ENCODE peak calls at places on chromosomes 1 and 21, in five cellular contexts. J, R, N, S and K are unnamed samples.

GRCh38 chr1:204445860-204446412 is 34.3 kb upstream of the PPP1R15B start:
- DNase-seq in J (peak), N (no peak), R (peak), S (peak), K (peak)

GRCh38 chr1:85438353-85438752 is 26.6 kb downstream of the DDAH1 start:
- DNase-seq in N (no peak), S (no peak), R (no peak), J (no peak), K (no peak)

GRCh38 chr1:111704776-111705175 is 34.4 kb downstream of the INKA2 start:
- DNase-seq in J (no peak), N (no peak), R (no peak), S (no peak), K (no peak)

GRCh38 chr1:234970731-234971476 is 157.7 kb downstream of the TOMM20 start:
- DNase-seq in N (no peak), S (peak), J (peak), R (peak), K (no peak)

GRCh38 chr1:21012937-21013336 is 163.8 kb downstream of the EIF4G3 start:
- DNase-seq in J (no peak), R (no peak), S (no peak), N (no peak), K (no peak)

GRCh38 chr1:25900209-25900608 is 6.0 kb downstream of the STMN1 start:
- DNase-seq in R (no peak), S (no peak), J (no peak), N (peak), K (no peak)

GRCh38 chr1:36918604-36919003 is 115.7 kb downstream of the GRIK3 start:
- DNase-seq in N (no peak), R (no peak), S (no peak), J (no peak), K (no peak)

GRCh38 chr1:44602675-44603610 is 71.3 kb downstream of the TMEM53 start:
- DNase-seq in S (no peak), R (peak), N (no peak), J (no peak), K (no peak)

GRCh38 chr1:15304708-15305326 is 57.8 kb downstream of the FHAD1 start:
- DNase-seq in S (no peak), J (peak), N (peak), R (peak), K (no peak)

GRCh38 chr1:185926562-185926961 is 192.4 kb downstream of the HMCN1 start:
- DNase-seq in S (peak), N (no peak), R (no peak), J (no peak), K (no peak)

GRCh38 chr1:192005976-192006375 is 152.3 kb upstream of the RGS18 start:
- DNase-seq in N (no peak), J (no peak), R (no peak), S (no peak), K (no peak)

GRCh38 chr1:209546390-209547080 is 37.0 kb upstream of the CAMK1G start:
- DNase-seq in R (no peak), J (no peak), S (no peak), N (no peak), K (no peak)

GRCh38 chr1:185483647-185484450 is 166.8 kb upstream of the IVNS1ABP start:
- DNase-seq in S (peak), J (no peak), R (no peak), N (no peak), K (no peak)

GRCh38 chr1:165313906-165314305 is 42.6 kb downstream of the LMX1A start:
- DNase-seq in S (no peak), J (no peak), N (no peak), R (no peak), K (no peak)

GRCh38 chr21:29524055-29524454 is 225.3 kb downstream of the BACH1 start:
- DNase-seq in R (no peak), J (no peak), S (no peak), N (no peak), K (no peak)

DNA sequence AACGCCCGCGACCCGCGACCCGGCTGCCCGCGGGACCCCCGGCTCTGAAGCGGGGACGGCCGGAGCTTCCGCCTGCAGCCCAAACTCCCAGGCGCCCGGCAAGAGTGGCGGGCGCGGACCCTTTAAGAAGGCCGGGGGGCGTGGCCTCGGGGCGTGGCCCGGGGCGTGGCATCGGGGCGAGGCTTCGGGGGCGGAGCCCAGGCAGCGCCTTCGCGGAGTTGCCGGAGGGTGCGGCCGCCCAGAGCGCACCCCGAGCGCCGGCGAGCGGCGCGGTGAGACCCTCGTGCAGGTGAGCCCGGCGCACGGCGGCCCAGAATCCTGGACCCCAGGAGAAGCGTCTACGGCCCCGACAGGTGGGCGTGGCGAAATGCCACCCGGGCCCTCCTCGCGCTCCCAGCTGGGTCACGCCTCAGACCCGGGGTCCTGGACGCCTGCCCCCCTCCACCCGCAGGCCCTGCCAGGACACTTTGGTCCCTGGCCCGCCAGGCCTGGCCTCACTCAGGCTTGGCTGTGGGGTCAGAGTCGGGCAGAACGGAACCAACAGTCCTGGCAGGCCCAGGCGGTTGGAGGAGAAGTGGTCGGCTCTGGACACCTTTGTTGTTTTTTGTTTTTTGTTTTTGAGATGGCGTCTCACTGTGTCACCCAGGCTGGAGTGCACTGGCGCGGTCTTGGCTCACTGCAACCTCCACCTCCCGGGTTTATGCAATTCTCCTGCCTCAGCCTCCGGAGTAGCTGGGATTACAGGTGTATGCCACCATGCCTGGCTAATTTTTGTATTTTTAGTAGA is 14.4 kb downstream of the RNF223 start:
- DNase-seq in R (peak), S (peak), J (peak), N (peak), K (peak)
- H3K27ac ChIP-seq in R (no peak), S (no peak), J (no peak), N (no peak), K (no peak)

GRCh38 chr1:16369821-16370220 is 2.8 kb downstream of the SZRD1 start:
- DNase-seq in N (no peak), R (no peak), S (no peak), J (no peak), K (no peak)
- H3K27ac ChIP-seq in N (no peak), R (no peak), S (no peak), J (no peak), K (no peak)

GRCh38 chr21:28066051-28066450 is 926.6 kb downstream of the LTN1 start:
- DNase-seq in J (no peak), R (no peak), N (no peak), S (no peak), K (no peak)
- H3K27ac ChIP-seq in J (no peak), R (no peak), N (no peak), S (no peak), K (no peak)

GRCh38 chr1:89530690-89531089 is 6.1 kb downstream of the LRRC8B start:
- DNase-seq in N (no peak), J (no peak), S (no peak), R (no peak), K (no peak)
- H3K27ac ChIP-seq in N (no peak), J (no peak), S (no peak), R (no peak), K (no peak)

DNA sequence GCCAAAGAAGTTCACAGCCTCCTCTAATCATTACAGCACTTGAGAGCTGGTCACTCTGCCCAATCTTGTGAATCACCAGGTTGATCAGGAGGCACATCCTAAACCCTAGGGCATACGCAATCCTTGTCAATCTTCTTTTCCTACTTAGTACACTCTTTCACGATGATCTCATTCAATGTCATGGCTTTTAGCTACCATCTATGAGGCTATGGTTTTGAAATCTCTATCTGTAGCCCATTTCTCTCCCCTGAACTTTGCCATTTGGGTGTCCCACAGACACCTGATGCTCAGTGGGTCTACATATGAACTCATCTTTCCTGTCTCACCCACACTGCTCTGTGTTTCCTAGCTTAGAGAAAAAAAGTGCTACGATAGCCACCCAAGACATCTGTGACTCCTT is 1.9 kb upstream of the MED18 start:
- DNase-seq in S (no peak), R (no peak), N (no peak), J (no peak), K (no peak)
- H3K27ac ChIP-seq in S (no peak), R (no peak), N (no peak), J (no peak), K (no peak)

DNA sequence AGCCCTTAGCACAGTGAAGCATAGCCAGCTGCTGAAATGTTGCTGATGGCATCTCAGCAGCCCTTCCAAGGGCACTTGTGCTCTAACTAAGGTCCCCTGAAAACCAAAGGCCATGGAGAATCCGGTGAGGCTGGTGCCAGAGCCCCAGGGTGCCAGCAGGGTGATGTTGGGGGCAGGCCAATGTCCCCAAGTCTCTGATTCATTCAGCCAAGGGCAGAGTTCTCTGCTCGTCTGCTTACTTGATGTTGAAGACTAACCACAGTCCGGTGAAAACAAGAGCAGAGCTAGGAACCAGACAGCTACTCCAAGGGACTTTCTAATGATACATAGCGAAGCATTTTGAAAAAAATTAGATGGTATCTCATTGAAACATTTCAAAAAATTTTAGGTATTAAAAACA is 149.8 kb downstream of the ZZZ3 start:
- DNase-seq in N (no peak), J (no peak), R (no peak), S (no peak), K (no peak)
- H3K27ac ChIP-seq in N (peak), J (no peak), R (no peak), S (no peak), K (peak)